ENCODE peak calls at places on chromosomes 13 and 19, in six cellular contexts. S is Daoy; P is ecto neural progenitor cell; I is HS-5; T is activated CD4-positive, alpha-beta T cell treated with anti-CD3 and anti-CD28 coated beads, Interleukin-2, amount 50 U/mL, for 24 hours; M is omental fat pad. Z is an unnamed sample.

GRCh38 chr13:80666782-80667537 is 326.0 kb upstream of the SPRY2 start:
- DNase-seq in P (no peak), T (no peak), S (no peak), M (no peak), I (peak), Z (no peak)

GRCh38 chr13:100728201-100728600 is 53.6 kb upstream of the TMTC4 start:
- DNase-seq in I (no peak), T (no peak), P (no peak), S (no peak), M (no peak), Z (no peak)

GRCh38 chr19:55224038-55224665 is 4.4 kb downstream of the TMEM86B start:
- DNase-seq in I (no peak), P (no peak), T (no peak), S (no peak), M (no peak), Z (peak)

GRCh38 chr13:97855570-97855970 is 97.9 kb upstream of the IPO5 start:
- DNase-seq in P (peak), M (no peak), S (peak), T (no peak), I (no peak), Z (peak)

GRCh38 chr13:97627566-97627965 is 193.6 kb downstream of the RAP2A start:
- DNase-seq in S (peak), T (no peak), M (no peak), P (no peak), I (peak), Z (peak)

GRCh38 chr19:19866599-19867248 is 1.0 kb downstream of the ZNF253 start:
- DNase-seq in T (peak), S (peak), P (peak), M (no peak), I (no peak), Z (peak)

GRCh38 chr19:4019578-4019977 is 12.0 kb downstream of the PIAS4 start:
- DNase-seq in M (no peak), P (no peak), S (no peak), I (no peak), T (no peak), Z (no peak)

GRCh38 chr13:99377641-99378040 is 70.4 kb upstream of the GPR183 start:
- DNase-seq in M (no peak), I (no peak), T (no peak), P (no peak), S (no peak), Z (peak)

GRCh38 chr19:34838248-34838647 is 65.2 kb upstream of the ZNF599 start:
- DNase-seq in M (no peak), I (no peak), S (peak), P (no peak), T (no peak), Z (no peak)

GRCh38 chr19:43700368-43701015 is 15.4 kb upstream of the IRGC start:
- DNase-seq in S (peak), P (no peak), I (peak), T (no peak), M (peak), Z (no peak)

GRCh38 chr19:15279326-15279904 is 47.2 kb upstream of the EPHX3 start:
- DNase-seq in M (no peak), T (no peak), S (no peak), I (no peak), P (no peak), Z (no peak)

GRCh38 chr19:38799104-38799503 is 10.1 kb downstream of the LGALS7B start:
- DNase-seq in T (no peak), I (no peak), M (no peak), S (no peak), P (no peak), Z (no peak)

GRCh38 chr19:15550847-15551182 is 42.5 kb downstream of the CYP4F22 start:
- DNase-seq in P (no peak), M (no peak), I (no peak), S (peak), T (no peak), Z (peak)

GRCh38 chr19:31220540-31220939 is 128.7 kb downstream of the TSHZ3 start:
- DNase-seq in M (no peak), I (no peak), T (no peak), S (peak), P (no peak), Z (peak)

GRCh38 chr19:38851622-38852230 is 1.9 kb upstream of the HNRNPL start:
- DNase-seq in I (no peak), T (peak), S (peak), P (peak), M (peak), Z (peak)

GRCh38 chr13:113949546-113949945 is 24.3 kb downstream of the C13orf46 start:
- DNase-seq in T (no peak), S (no peak), P (no peak), M (no peak), I (no peak), Z (no peak)

GRCh38 chr13:45162194-45162593 is 38.7 kb downstream of the KCTD4 start:
- DNase-seq in T (no peak), I (no peak), P (no peak), S (peak), M (no peak), Z (no peak)

GRCh38 chr13:95058680-95059079 is 242.6 kb downstream of the ABCC4 start:
- DNase-seq in T (no peak), I (no peak), S (no peak), P (no peak), M (no peak), Z (no peak)

GRCh38 chr19:10389863-10390262 is 9.5 kb upstream of the TYK2 start:
- DNase-seq in I (no peak), S (no peak), T (no peak), M (no peak), P (no peak), Z (peak)

GRCh38 chr19:4018140-4018613 is 10.6 kb downstream of the PIAS4 start:
- DNase-seq in P (no peak), T (no peak), M (no peak), S (no peak), I (no peak), Z (no peak)

GRCh38 chr13:22173605-22174004 is 502.7 kb downstream of the FGF9 start:
- DNase-seq in S (peak), I (no peak), P (no peak), T (no peak), M (no peak), Z (no peak)

GRCh38 chr19:11861301-11861700 is 12.8 kb downstream of the ZNF439 start:
- DNase-seq in T (no peak), I (no peak), M (no peak), S (no peak), P (no peak), Z (no peak)

GRCh38 chr19:5038631-5039271 is 69.8 kb downstream of the KDM4B start:
- DNase-seq in P (no peak), T (no peak), M (no peak), I (no peak), S (peak), Z (peak)

GRCh38 chr13:63455938-63456337 is 2040.3 kb upstream of the PCDH20 start:
- DNase-seq in P (no peak), M (no peak), I (no peak), T (no peak), S (no peak), Z (no peak)

GRCh38 chr19:55346725-55347441 is 7.2 kb downstream of the KMT5C start:
- DNase-seq in I (no peak), P (no peak), M (no peak), T (no peak), S (no peak), Z (no peak)